ENCODE peak calls at places on chromosomes 12 and 14, in nine cellular contexts. J is WTC11; Z is KBM-7; K is KG1; F is stimulated activated CD4-positive, alpha-beta T cell treated with anti-CD3 and anti-CD28 coated beads, Interleukin-4, amount 100 ng/mL, for 1 hour; X is cerebellum; O is mucosa of descending colon; H is sciatic nerve; M is GM12878. W is an unnamed sample.

GRCh38 chr14:34220921-34221320 is 241.1 kb downstream of the SPTSSA start:
- DNase-seq in O (no peak), K (no peak), H (no peak), M (peak; percentile 40), F (no peak), J (no peak), Z (peak; percentile 5), X (no peak), W (no peak)

GRCh38 chr12:24668563-24668962 is 280.3 kb downstream of the BCAT1 start:
- DNase-seq in Z (no peak), K (no peak), F (no peak), J (no peak), X (no peak), H (no peak), O (no peak), M (no peak), W (no peak)

GRCh38 chr12:122835693-122836026 is 403 bp downstream of the HIP1R start:
- DNase-seq in X (peak; percentile 42), J (peak; percentile 42), F (peak; percentile 26), Z (no peak), K (no peak), M (no peak), H (no peak), O (no peak), W (peak; percentile 39)

GRCh38 chr14:75175677-75176141 is 703 bp downstream of the TMED10 start:
- DNase-seq in F (no peak), O (no peak), J (no peak), X (no peak), Z (no peak), K (no peak), M (no peak), H (no peak), W (peak; percentile 22)

GRCh38 chr14:101964297-101965144 is at the start of gene DYNC1H1:
- DNase-seq in F (peak; percentile 89), J (peak; percentile 90), O (peak; percentile 94), X (peak; percentile 96), M (peak; percentile 27), K (peak; percentile 77), H (peak; percentile 94), Z (peak; percentile 85), W (peak; percentile 96)

GRCh38 chr14:72924332-72924731 is 1.9 kb upstream of the DCAF4 start:
- DNase-seq in X (no peak), J (no peak), Z (no peak), M (no peak), H (no peak), F (no peak), K (no peak), O (no peak), W (no peak)

GRCh38 chr12:87982208-87982607 is 47.0 kb downstream of the C12orf50 start:
- DNase-seq in K (no peak), J (no peak), F (no peak), O (no peak), M (no peak), Z (no peak), X (no peak), H (no peak), W (no peak)

GRCh38 chr12:30794591-30795409 is 40.0 kb upstream of the CAPRIN2 start:
- DNase-seq in F (no peak), H (no peak), O (no peak), Z (peak; percentile 35), X (peak; percentile 76), M (no peak), K (no peak), J (peak; percentile 42), W (peak; percentile 91)

GRCh38 chr14:104643306-104643705 is 38.7 kb upstream of the TMEM179 start:
- DNase-seq in M (no peak), X (no peak), O (no peak), H (no peak), K (no peak), J (no peak), F (no peak), Z (no peak), W (no peak)

GRCh38 chr12:75542942-75543341 is 31.5 kb upstream of the KRR1 start:
- DNase-seq in Z (no peak), K (no peak), X (no peak), O (no peak), J (no peak), M (no peak), H (no peak), F (no peak), W (no peak)

GRCh38 chr12:63994704-63995103 is 150.2 kb downstream of the SRGAP1 start:
- DNase-seq in O (no peak), K (no peak), X (no peak), J (no peak), Z (no peak), M (no peak), F (no peak), H (no peak), W (no peak)

GRCh38 chr12:111057726-111058125 is 137.3 kb upstream of the MYL2 start:
- DNase-seq in X (no peak), F (no peak), Z (no peak), K (no peak), J (no peak), O (no peak), M (no peak), H (no peak), W (no peak)

GRCh38 chr12:111270773-111271172 is 98.1 kb downstream of the PHETA1 start:
- DNase-seq in M (no peak), Z (no peak), K (no peak), J (no peak), H (no peak), F (no peak), X (no peak), O (no peak), W (no peak)

GRCh38 chr12:91620949-91621348 is 438.3 kb upstream of the DCN start:
- DNase-seq in O (no peak), J (no peak), H (no peak), Z (no peak), F (no peak), K (no peak), X (peak; percentile 62), M (no peak), W (no peak)

GRCh38 chr14:61101803-61102548 is 120.9 kb downstream of the SLC38A6 start:
- DNase-seq in Z (peak; percentile 49), J (peak; percentile 34), F (no peak), M (no peak), K (peak; percentile 16), H (no peak), X (peak; percentile 14), O (no peak), W (peak; percentile 87)

GRCh38 chr14:23438130-23438893 is 2.9 kb upstream of the MYH7 start:
- DNase-seq in H (no peak), F (no peak), X (no peak), M (no peak), Z (no peak), O (no peak), J (no peak), K (no peak), W (no peak)

GRCh38 chr12:27644446-27644845 is 51.8 kb upstream of the REP15 start:
- DNase-seq in H (no peak), O (no peak), F (no peak), Z (no peak), J (no peak), M (no peak), X (no peak), K (no peak), W (no peak)

GRCh38 chr12:24948816-24949722 is at the start of gene BCAT1:
- DNase-seq in F (peak; percentile 42), X (no peak), J (peak; percentile 84), O (peak; percentile 78), H (peak; percentile 78), Z (peak; percentile 88), K (peak; percentile 75), M (no peak), W (peak; percentile 36)

GRCh38 chr12:69154585-69155363 is 84.6 kb upstream of the CPSF6 start:
- DNase-seq in O (peak; percentile 64), H (peak; percentile 83), J (peak; percentile 76), Z (peak; percentile 79), X (peak; percentile 24), M (peak; percentile 30), K (peak; percentile 65), F (peak; percentile 78), W (peak; percentile 81)

GRCh38 chr14:45253754-45254300 is 825 bp upstream of the MIS18BP1 start:
- DNase-seq in O (peak; percentile 58), K (no peak), F (peak; percentile 2), H (no peak), J (no peak), Z (no peak), M (no peak), X (peak; percentile 1), W (peak; percentile 59)

GRCh38 chr14:52067873-52068740 is 752 bp downstream of the NID2 start:
- DNase-seq in M (no peak), X (no peak), H (peak; percentile 69), F (peak; percentile 13), K (no peak), O (peak; percentile 58), J (peak; percentile 47), Z (peak; percentile 14), W (peak; percentile 44)

GRCh38 chr12:88227263-88227662 is 85.2 kb downstream of the TMTC3 start:
- DNase-seq in K (no peak), H (no peak), X (no peak), F (no peak), O (no peak), J (no peak), M (no peak), Z (peak; percentile 41), W (no peak)

GRCh38 chr12:132305991-132306884 is 23.2 kb downstream of the GALNT9 start:
- DNase-seq in J (no peak), K (no peak), Z (no peak), M (no peak), X (no peak), O (peak; percentile 45), H (no peak), F (no peak), W (no peak)

GRCh38 chr12:108823804-108824203 is 33.6 kb downstream of the SSH1 start:
- DNase-seq in J (no peak), Z (no peak), X (no peak), H (no peak), M (no peak), K (no peak), F (no peak), O (peak; percentile 32), W (no peak)